ENCODE peak calls at places on chromosome 7, in nine cellular contexts. S is heart left ventricle, D is IMR-90, Y is breast epithelium, T is spleen, O is adrenal gland, N is transverse colon, I is uterus, W is gastrocnemius medialis. Q is an unnamed sample.
A peak's percentile ranks its signal among the peaks of the same experiment; 100 is the strongest.

GRCh38 chr7:73717991-73718405 is 1.5 kb downstream of the STX1A start:
- DNase-seq in Y (no peak), S (no peak), T (peak; percentile 83), I (no peak), D (peak; percentile 93), N (peak; percentile 56), W (no peak), O (no peak), Q (no peak)

GRCh38 chr7:39238209-39238869 is 260.6 kb downstream of the POU6F2 start:
- DNase-seq in O (no peak), Y (no peak), D (no peak), T (no peak), N (no peak), S (no peak), W (no peak), I (no peak), Q (no peak)

GRCh38 chr7:98319176-98319575 is 37.7 kb downstream of the BRI3 start:
- DNase-seq in Y (no peak), O (no peak), D (no peak), S (no peak), T (no peak), W (no peak), N (no peak), I (no peak), Q (no peak)

GRCh38 chr7:27661776-27662489 is 750 bp downstream of the HIBADH start:
- DNase-seq in D (peak; percentile 19), I (peak; percentile 44), S (peak; percentile 60), T (peak; percentile 86), O (peak; percentile 32), W (peak; percentile 26), N (peak; percentile 37), Y (no peak), Q (peak; percentile 31)

GRCh38 chr7:95420996-95421846 is 13.6 kb downstream of the PON2 start:
- DNase-seq in W (no peak), D (peak; percentile 79), T (no peak), S (no peak), Y (no peak), O (no peak), I (no peak), N (no peak), Q (no peak)

GRCh38 chr7:7306231-7306630 is 123.9 kb downstream of the C1GALT1 start:
- DNase-seq in W (no peak), I (no peak), T (no peak), N (no peak), Y (no peak), S (no peak), O (no peak), D (no peak), Q (no peak)

GRCh38 chr7:28298870-28299484 is 113.3 kb upstream of the CREB5 start:
- DNase-seq in W (no peak), D (peak; percentile 78), S (no peak), T (no peak), N (no peak), O (peak; percentile 21), Y (no peak), I (no peak), Q (peak; percentile 38)

GRCh38 chr7:16743207-16743606 is 10.3 kb upstream of the TSPAN13 start:
- DNase-seq in Y (no peak), W (no peak), I (no peak), T (no peak), O (no peak), N (no peak), D (peak; percentile 78), S (no peak), Q (no peak)

GRCh38 chr7:132193898-132194297 is 382.4 kb downstream of the PLXNA4 start:
- DNase-seq in T (no peak), D (no peak), N (no peak), Y (no peak), O (no peak), S (no peak), W (no peak), I (no peak), Q (no peak)

GRCh38 chr7:6252310-6252709 is 20.1 kb downstream of the CYTH3 start:
- DNase-seq in W (no peak), N (no peak), D (peak; percentile 48), S (no peak), T (no peak), I (no peak), Y (no peak), O (no peak), Q (no peak)

GRCh38 chr7:117283371-117283770 is 39.5 kb downstream of the WNT2 start:
- DNase-seq in S (no peak), W (no peak), D (peak; percentile 93), Y (no peak), I (no peak), N (no peak), T (no peak), O (no peak), Q (no peak)

GRCh38 chr7:141339603-141340002 is 211.6 kb upstream of the AGK start:
- DNase-seq in Y (no peak), D (no peak), T (no peak), S (no peak), O (no peak), I (no peak), N (no peak), W (no peak), Q (no peak)

DNA sequence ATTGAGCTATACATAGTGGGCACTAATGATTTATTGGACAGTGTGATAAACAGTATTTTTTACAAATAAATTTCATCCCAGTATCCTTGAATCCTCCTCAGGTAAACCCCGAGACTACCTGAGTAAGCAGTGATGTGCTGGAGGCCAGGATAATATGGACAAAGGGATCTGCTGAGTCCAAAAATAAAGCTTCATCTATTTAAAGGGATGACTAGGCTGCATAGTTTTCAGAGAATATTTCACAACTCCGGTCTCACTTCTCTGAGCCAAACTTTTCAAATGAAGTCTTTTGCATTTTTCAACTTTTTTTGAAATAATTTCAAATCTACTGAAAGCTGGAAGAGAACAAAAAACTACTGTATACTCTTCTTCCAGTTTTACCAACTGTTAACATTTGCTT is 2.5 kb downstream of the ACTR3B start:
- DNase-seq in W (no peak), N (no peak), S (no peak), Y (no peak), T (no peak), O (no peak), D (peak; percentile 48), I (no peak), Q (no peak)
- H3K27ac ChIP-seq in W (peak overlapping the region; percentile 99), N (no peak overlapping the region), S (no peak overlapping the region), Y (no peak overlapping the region), T (no peak overlapping the region), O (no peak overlapping the region), D (no peak overlapping the region), I (no peak overlapping the region), Q (no peak overlapping the region)

GRCh38 chr7:12028508-12028907 is 182.6 kb upstream of the TMEM106B start:
- DNase-seq in Y (no peak), I (no peak), D (peak; percentile 64), O (no peak), W (no peak), S (no peak), N (no peak), T (no peak), Q (no peak)
- TF ChIP-seq POLR2A in Y (no peak), I (no peak), D (no peak), O (no peak), W (no peak), S (no peak), N (no peak), T (no peak), Q (no peak)

GRCh38 chr7:155257482-155258232 is 40.0 kb upstream of the INSIG1 start:
- DNase-seq in W (peak; percentile 58), S (peak; percentile 80), Y (peak; percentile 65), O (peak; percentile 36), D (no peak), N (peak; percentile 18), I (peak; percentile 71), T (no peak), Q (peak; percentile 56)
- H3K27ac ChIP-seq in W (peak overlapping the region; percentile 78), S (peak overlapping the region; percentile 80), Y (peak overlapping the region; percentile 95), O (no peak overlapping the region), D (no peak overlapping the region), N (peak overlapping the region; percentile 37), I (peak overlapping the region; percentile 64), T (no peak overlapping the region), Q (peak overlapping the region; percentile 49)

DNA sequence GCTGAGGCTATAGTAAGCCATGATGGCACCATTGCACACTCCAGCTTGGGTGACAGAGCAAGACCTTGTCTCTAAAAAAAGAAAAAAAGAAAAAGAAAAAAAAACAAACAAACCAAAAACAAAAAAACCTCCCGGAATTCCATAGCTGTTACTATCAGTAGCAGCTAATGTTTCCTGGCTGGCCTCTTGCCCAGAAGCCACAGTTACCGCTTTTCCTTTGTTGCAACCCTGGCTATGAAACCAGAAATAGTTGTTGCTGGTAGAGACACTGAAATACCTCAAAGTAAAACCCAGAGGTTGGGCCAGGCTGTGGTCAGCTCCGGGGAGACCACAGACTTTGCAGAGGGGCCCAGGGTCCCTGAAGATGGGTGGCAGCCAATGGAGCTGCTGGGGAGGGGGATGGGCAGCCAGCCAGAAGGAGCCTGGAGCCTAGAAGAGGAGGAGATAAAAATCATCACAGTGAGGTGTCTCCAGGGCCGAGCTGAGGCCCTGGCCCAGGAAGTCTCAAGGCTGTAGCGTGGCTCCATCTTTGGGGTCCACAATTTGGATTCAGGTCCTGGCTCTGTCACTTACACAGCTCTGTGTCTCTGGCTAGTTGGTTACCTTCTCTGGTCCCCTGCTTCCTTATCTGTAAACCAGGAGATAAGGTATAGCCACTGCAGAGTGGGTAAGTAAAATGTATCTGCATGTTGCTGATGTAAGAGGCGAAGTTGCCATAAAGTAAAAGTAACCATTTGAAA is 3.4 kb upstream of the CHST12 start:
- DNase-seq in T (no peak), N (peak; percentile 75), O (peak; percentile 93), W (peak; percentile 35), Y (peak; percentile 81), D (peak; percentile 95), S (peak; percentile 80), I (peak; percentile 89), Q (peak; percentile 77)
- TF ChIP-seq POLR2A in T (no peak), N (no peak), O (peak; percentile 31), W (no peak), Y (no peak), D (no peak), S (no peak), I (no peak), Q (no peak)

Q was measured in prostate gland.